ENCODE peak calls at places on chromosomes 4 and X, in four cellular contexts. J is stimulated activated CD4-positive, alpha-beta T cell treated with anti-CD3 and anti-CD28 coated beads, Interleukin-1b, Interleukin-23, amount 100 ng/mL, for 4 hours; G is dermis microvascular lymphatic vessel endothelial cell; Y is A172. X is an unnamed sample.
A peak's percentile ranks its signal among the peaks of the same experiment; 100 is the strongest.

GRCh38 chr4:1414831-1415680 is 8.8 kb upstream of the NKX1-1 start:
- DNase-seq in G (no peak), J (no peak), Y (no peak), X (no peak)

GRCh38 chr4:56908206-56909082 is 744 bp downstream of the REST start:
- DNase-seq in J (peak; percentile 69), G (peak; percentile 80), Y (peak; percentile 25), X (peak; percentile 84)

GRCh38 chr4:148857973-148858534 is 415.8 kb upstream of the NR3C2 start:
- DNase-seq in J (no peak), G (no peak), Y (no peak), X (no peak)

GRCh38 chrX:115449742-115450141 is 111.2 kb upstream of the PLS3 start:
- DNase-seq in G (peak; percentile 84), Y (no peak), J (no peak), X (no peak)

GRCh38 chrX:17842769-17843525 is 18.2 kb downstream of the RAI2 start:
- DNase-seq in J (no peak), G (peak; percentile 67), Y (no peak), X (no peak)

GRCh38 chr4:187849556-187850245 is 145.9 kb upstream of the ZFP42 start:
- DNase-seq in J (no peak), G (no peak), Y (no peak), X (no peak)

GRCh38 chr4:25190407-25190806 is 30.2 kb upstream of the SEPSECS start:
- DNase-seq in G (no peak), Y (no peak), J (no peak), X (peak; percentile 17)

GRCh38 chr4:55866290-55866907 is 13.0 kb downstream of the EXOC1 start:
- DNase-seq in J (no peak), Y (peak; percentile 89), G (peak; percentile 90), X (peak; percentile 8)

GRCh38 chr4:139825523-139826014 is 159.9 kb downstream of the MGST2 start:
- DNase-seq in Y (no peak), G (no peak), J (no peak), X (no peak)

GRCh38 chr4:29972121-29972520 is 748.0 kb upstream of the PCDH7 start:
- DNase-seq in G (no peak), J (no peak), Y (peak; percentile 29), X (no peak)

GRCh38 chrX:111410451-111410850 is 1.5 kb downstream of the DCX start:
- DNase-seq in Y (no peak), J (no peak), G (no peak), X (no peak)

GRCh38 chr4:169342159-169342865 is 71.6 kb upstream of the SH3RF1 start:
- DNase-seq in J (no peak), G (no peak), Y (no peak), X (no peak)

GRCh38 chr4:81573817-81574216 is 102.1 kb upstream of the RASGEF1B start:
- DNase-seq in J (no peak), Y (no peak), G (no peak), X (no peak)

GRCh38 chr4:164293181-164293580 is 460.8 kb upstream of the SMIM31 start:
- DNase-seq in G (no peak), J (no peak), Y (peak; percentile 6), X (no peak)

GRCh38 chr4:3771932-3772495 is 5.8 kb downstream of the ADRA2C start:
- DNase-seq in J (no peak), Y (no peak), G (no peak), X (no peak)

GRCh38 chr4:61202638-61203495 is 2.7 kb downstream of the ADGRL3 start:
- DNase-seq in Y (peak; percentile 2), G (no peak), J (no peak), X (no peak)

GRCh38 chrX:103999234-103999633 is 14.3 kb downstream of the H2BW1 start:
- DNase-seq in J (no peak), G (no peak), Y (no peak), X (no peak)

GRCh38 chr4:83569967-83570366 is 34.1 kb downstream of the GPAT3 start:
- DNase-seq in Y (no peak), J (no peak), G (no peak), X (no peak)

GRCh38 chrX:36963069-36963808 is 44.9 kb upstream of the FAM47C start:
- DNase-seq in Y (no peak), J (no peak), G (no peak), X (no peak)

GRCh38 chrX:39212456-39212855 is 411.2 kb downstream of the MID1IP1 start:
- DNase-seq in Y (no peak), G (no peak), J (peak; percentile 32), X (no peak)

GRCh38 chrX:44674906-44675305 is 132.2 kb upstream of the FUNDC1 start:
- DNase-seq in Y (no peak), G (no peak), J (no peak), X (no peak)

GRCh38 chr4:77481856-77482255 is 123.8 kb upstream of the CXCL13 start:
- DNase-seq in Y (no peak), G (no peak), J (no peak), X (no peak)

GRCh38 chrX:121169099-121170035 is 122.0 kb downstream of the GLUD2 start:
- DNase-seq in Y (no peak), J (no peak), G (no peak), X (no peak)

GRCh38 chr4:83212041-83212851 is 72.4 kb downstream of the COQ2 start:
- DNase-seq in G (no peak), Y (no peak), J (no peak), X (no peak)

GRCh38 chrX:115561605-115562491 is 874 bp downstream of the PLS3 start:
- DNase-seq in G (peak; percentile 55), J (no peak), Y (peak; percentile 1), X (no peak)

GRCh38 chr4:118842055-118842454 is 6.1 kb upstream of the SEC24D start:
- DNase-seq in Y (no peak), G (peak; percentile 44), J (no peak), X (no peak)

GRCh38 chrX:107766470-107767140 is 9.0 kb downstream of the TSC22D3 start:
- DNase-seq in Y (no peak), G (no peak), J (no peak), X (no peak)

GRCh38 chr4:39285111-39285795 is 80.9 kb downstream of the RFC1 start:
- DNase-seq in J (no peak), G (peak; percentile 85), Y (no peak), X (no peak)

GRCh38 chrX:115582871-115583729 is 22.1 kb downstream of the PLS3 start:
- DNase-seq in G (peak; percentile 26), Y (no peak), J (no peak), X (no peak)

GRCh38 chr4:43234626-43235025 is 342.1 kb downstream of the GRXCR1 start:
- DNase-seq in J (no peak), Y (peak; percentile 4), G (no peak), X (no peak)

GRCh38 chr4:99324361-99324760 is 3.2 kb upstream of the ADH1B start:
- DNase-seq in G (no peak), Y (no peak), J (no peak), X (no peak)

GRCh38 chrX:119374736-119375135 is 24.4 kb upstream of the SLC25A43 start:
- DNase-seq in G (peak; percentile 1), J (no peak), Y (peak; percentile 16), X (no peak)

GRCh38 chr4:56316011-56316650 is 71.2 kb downstream of the AASDH start:
- DNase-seq in Y (no peak), J (no peak), G (no peak), X (no peak)

GRCh38 chr4:13642576-13642975 is 15.1 kb upstream of the BOD1L1 start:
- DNase-seq in Y (no peak), J (no peak), G (no peak), X (no peak)

GRCh38 chr4:86977621-86978184 is 42.9 kb downstream of the AFF1 start:
- DNase-seq in Y (peak; percentile 56), J (no peak), G (peak; percentile 96), X (peak; percentile 32)